ENCODE peak calls at places on chromosomes 3 and 15, in eight cellular contexts. G is activated T-cell treated with anti-CD3 and anti-CD28 coated beads, Interleukin-2, amount 50 U/mL, for 72 hours; U is hepatocyte; A is skeletal muscle cell; Y is right cardiac atrium; K is HTR-8/SVneo; H is T-helper 9 cell; B is stimulated activated CD8-positive, alpha-beta memory T cell treated with anti-CD3 and anti-CD28 coated beads, Interleukin-4, amount 100 ng/mL, for 24 hours. O is an unnamed sample.

GRCh38 chr3:150995510-150995909 is 23.0 kb upstream of the CLRN1 start:
- DNase-seq in Y (no peak), G (no peak), K (no peak), A (no peak), B (no peak), H (no peak), U (no peak), O (no peak)

GRCh38 chr3:64814360-64814759 is 126.6 kb upstream of the ADAMTS9 start:
- DNase-seq in H (no peak), B (no peak), U (no peak), Y (no peak), A (no peak), K (no peak), G (no peak), O (no peak)

GRCh38 chr3:123076496-123077418 is 9.9 kb downstream of the PDIA5 start:
- DNase-seq in A (no peak), B (no peak), G (no peak), K (no peak), Y (peak), U (peak), H (no peak), O (no peak)

GRCh38 chr3:30493912-30494311 is 112.5 kb upstream of the TGFBR2 start:
- DNase-seq in K (no peak), Y (peak), G (no peak), A (peak), U (no peak), B (no peak), H (no peak), O (no peak)

GRCh38 chr3:31244929-31245817 is 287.6 kb upstream of the STT3B start:
- DNase-seq in B (no peak), G (no peak), U (no peak), K (no peak), Y (no peak), H (no peak), A (no peak), O (no peak)

GRCh38 chr3:56677286-56677685 is 5.8 kb downstream of the TASOR start:
- DNase-seq in G (no peak), Y (no peak), B (no peak), U (no peak), K (no peak), H (no peak), A (no peak), O (no peak)

GRCh38 chr3:47007482-47008257 is 28.2 kb downstream of the NBEAL2 start:
- DNase-seq in A (no peak), H (no peak), U (no peak), K (no peak), G (no peak), B (no peak), Y (peak), O (no peak)

GRCh38 chr15:38885477-38885952 is 320.9 kb upstream of the RASGRP1 start:
- DNase-seq in U (no peak), Y (peak), K (no peak), B (no peak), H (no peak), A (no peak), G (no peak), O (no peak)

GRCh38 chr3:99384596-99384995 is 253.8 kb upstream of the COL8A1 start:
- DNase-seq in U (no peak), A (no peak), Y (no peak), K (no peak), B (no peak), G (no peak), H (no peak), O (no peak)

O was measured in stimulated activated effector memory CD8-positive, alpha-beta T cell treated with anti-CD3 and anti-CD28 coated beads, Interleukin-12 subunit alpha, Interleukin-12 subunit beta, amount 100 ng/mL, for 72 hours.